ENCODE peak calls at places on chromosome 5, in four cellular contexts. One of them, this sample, is unnamed.

GRCh38 chr5:115350892-115351291 is 54.4 kb upstream of the CCDC112 start:
- DNase-seq in NCI-H526: no peak
- DNase-seq in T-cell: no peak
- DNase-seq in Ammon's horn: no peak
- DNase-seq in this sample: no peak

GRCh38 chr5:154400678-154401077 is 45.1 kb upstream of the SAP30L start:
- DNase-seq in NCI-H526: no peak
- DNase-seq in Ammon's horn: no peak
- DNase-seq in T-cell: no peak
- DNase-seq in this sample: no peak

GRCh38 chr5:94064025-94064424 is 322.6 kb upstream of the POU5F2 start:
- DNase-seq in Ammon's horn: no peak
- DNase-seq in NCI-H526: no peak
- DNase-seq in T-cell: no peak
- DNase-seq in this sample: no peak

GRCh38 chr5:22678886-22679285 is 174.3 kb downstream of the CDH12 start:
- DNase-seq in Ammon's horn: no peak
- DNase-seq in T-cell: no peak
- DNase-seq in NCI-H526: no peak
- DNase-seq in this sample: no peak

GRCh38 chr5:170221319-170221718 is 11.5 kb upstream of the C5orf58 start:
- DNase-seq in Ammon's horn: peak
- DNase-seq in NCI-H526: peak
- DNase-seq in T-cell: no peak
- DNase-seq in this sample: no peak

GRCh38 chr5:178398856-178399722 is 166.5 kb upstream of the PHYKPL start:
- DNase-seq in NCI-H526: no peak
- DNase-seq in Ammon's horn: no peak
- DNase-seq in T-cell: no peak
- DNase-seq in this sample: no peak

GRCh38 chr5:169435506-169436230 is 134.7 kb upstream of the SLIT3 start:
- DNase-seq in T-cell: no peak
- DNase-seq in Ammon's horn: no peak
- DNase-seq in NCI-H526: no peak
- DNase-seq in this sample: no peak

GRCh38 chr5:170681013-170681433 is 102.5 kb upstream of the GABRP start:
- DNase-seq in T-cell: no peak
- DNase-seq in NCI-H526: no peak
- DNase-seq in Ammon's horn: no peak
- DNase-seq in this sample: no peak

GRCh38 chr5:52134013-52134650 is 653.6 kb upstream of the ITGA1 start:
- DNase-seq in Ammon's horn: no peak
- DNase-seq in T-cell: no peak
- DNase-seq in NCI-H526: no peak
- DNase-seq in this sample: no peak

GRCh38 chr5:108753331-108753730 is 5.6 kb downstream of the FER start:
- DNase-seq in Ammon's horn: no peak
- DNase-seq in NCI-H526: no peak
- DNase-seq in T-cell: no peak
- DNase-seq in this sample: no peak

GRCh38 chr5:173866249-173867172 is 21.6 kb upstream of the CPEB4 start:
- DNase-seq in T-cell: no peak
- DNase-seq in NCI-H526: no peak
- DNase-seq in Ammon's horn: peak
- DNase-seq in this sample: no peak

GRCh38 chr5:80177236-80177635 is 78.6 kb downstream of the SERINC5 start:
- DNase-seq in NCI-H526: no peak
- DNase-seq in Ammon's horn: no peak
- DNase-seq in T-cell: no peak
- DNase-seq in this sample: no peak

GRCh38 chr5:41408676-41409443 is 101.5 kb downstream of the PLCXD3 start:
- DNase-seq in Ammon's horn: no peak
- DNase-seq in NCI-H526: no peak
- DNase-seq in T-cell: no peak
- DNase-seq in this sample: no peak